ENCODE peak calls at places on chromosomes 7 and 10, in seven cellular contexts. O is upper lobe of right lung, F is tibial nerve, J is HFFc6, E is Kasumi-1, Y is COR-L47, V is IMR-90. I is an unnamed sample.

GRCh38 chr7:32078824-32079223 is 8.6 kb upstream of the PDE1C start:
- DNase-seq in O (no peak), J (no peak), E (no peak), Y (no peak), V (no peak), F (no peak), I (no peak)

GRCh38 chr7:73451780-73452398 is 18.3 kb downstream of the FZD9 start:
- DNase-seq in V (peak; percentile 74), Y (peak; percentile 25), J (peak; percentile 59), O (no peak), E (peak; percentile 81), F (peak; percentile 39), I (peak; percentile 28)

GRCh38 chr10:10642741-10643280 is 374.9 kb upstream of the CELF2 start:
- DNase-seq in Y (no peak), F (peak; percentile 59), E (no peak), V (peak; percentile 32), J (no peak), O (peak; percentile 78), I (no peak)

GRCh38 chr7:102024769-102025391 is 207.5 kb downstream of the CUX1 start:
- DNase-seq in V (no peak), E (no peak), O (no peak), F (no peak), J (no peak), Y (no peak), I (no peak)

GRCh38 chr7:87448427-87448826 is 27.1 kb downstream of the ABCB4 start:
- DNase-seq in O (no peak), V (no peak), J (no peak), F (no peak), Y (peak; percentile 93), E (no peak), I (no peak)

GRCh38 chr7:151925446-151926335 is 30.6 kb upstream of the GALNTL5 start:
- DNase-seq in O (no peak), J (no peak), E (peak; percentile 75), F (peak; percentile 55), Y (peak; percentile 91), V (no peak), I (no peak)

GRCh38 chr7:76296743-76297740 is 5.4 kb upstream of the HSPB1 start:
- DNase-seq in J (peak; percentile 84), F (peak; percentile 76), O (peak; percentile 83), V (peak; percentile 93), E (no peak), Y (no peak), I (no peak)

GRCh38 chr7:92737706-92738105 is 98.7 kb downstream of the CDK6 start:
- DNase-seq in Y (no peak), F (no peak), V (no peak), O (no peak), E (no peak), J (no peak), I (no peak)

I was measured in HS-5.